ENCODE peak calls at places on chromosomes 4 and X, in five cellular contexts. O is WTC11, R is left lung, A is astrocyte, Z is heart right ventricle. D is an unnamed sample.

GRCh38 chr4:925171-925570 is 6.9 kb downstream of the GAK start:
- DNase-seq in O (no peak), R (peak; percentile 69), A (no peak), Z (no peak), D (peak; percentile 16)

GRCh38 chr4:159051245-159052071 is 51.4 kb upstream of the RAPGEF2 start:
- DNase-seq in O (no peak), R (no peak), A (no peak), Z (no peak), D (no peak)

GRCh38 chr4:36358173-36358572 is 76.8 kb downstream of the DTHD1 start:
- DNase-seq in O (no peak), R (no peak), A (no peak), Z (no peak), D (no peak)

GRCh38 chr4:7434141-7434765 is 477 bp downstream of the PSAPL1 start:
- DNase-seq in O (no peak), R (peak; percentile 67), A (no peak), Z (no peak), D (no peak)

GRCh38 chr4:56655209-56655626 is 25.9 kb downstream of the HOPX start:
- DNase-seq in O (peak; percentile 48), R (no peak), A (peak; percentile 18), Z (peak; percentile 14), D (no peak)

GRCh38 chr4:176635372-176636261 is 157.1 kb downstream of the VEGFC start:
- DNase-seq in O (no peak), R (no peak), A (peak; percentile 80), Z (no peak), D (no peak)

GRCh38 chr4:6047130-6047673 is 29.0 kb upstream of the C4orf50 start:
- DNase-seq in O (peak; percentile 39), R (no peak), A (no peak), Z (no peak), D (no peak)

GRCh38 chr4:84324850-84325249 is 174.2 kb downstream of the NKX6-1 start:
- DNase-seq in O (peak; percentile 9), R (peak; percentile 25), A (peak; percentile 54), Z (no peak), D (no peak)

GRCh38 chr4:64230709-64231310 is 178.4 kb downstream of the TECRL start:
- DNase-seq in O (no peak), R (no peak), A (peak; percentile 10), Z (no peak), D (no peak)

GRCh38 chrX:107713205-107714195 is 62.1 kb downstream of the TSC22D3 start:
- DNase-seq in O (no peak), R (no peak), A (no peak), Z (no peak), D (no peak)

DNA sequence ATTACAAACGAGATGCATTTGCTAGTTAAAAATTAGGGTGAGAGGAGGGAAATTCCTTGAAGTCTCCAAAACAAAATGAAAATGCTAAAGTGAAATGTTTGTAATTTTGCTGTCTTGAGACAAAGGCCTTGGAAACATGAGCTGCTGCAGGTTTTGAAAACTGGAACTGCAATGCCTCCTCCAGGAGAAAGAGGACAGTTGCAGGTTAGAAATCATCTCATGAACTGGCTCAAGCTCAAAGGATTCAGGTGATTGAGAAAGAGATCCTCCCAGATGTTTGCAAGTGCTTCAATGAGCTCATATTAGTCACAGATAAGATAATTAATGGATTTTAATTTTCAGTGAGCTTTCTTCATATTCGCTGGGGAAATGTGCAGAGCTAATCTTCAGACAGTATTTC is 32.4 kb downstream of the SMPX start:
- DNase-seq in O (no peak), R (no peak), A (no peak), Z (no peak), D (no peak)
- TF ChIP-seq CTCF in O (no peak), R (no peak), A (peak; percentile 67), Z (peak; percentile 15), D (peak; percentile 48)

GRCh38 chr4:161256716-161257115 is 907.1 kb downstream of the FSTL5 start:
- DNase-seq in O (no peak), R (no peak), A (no peak), Z (no peak), D (no peak)
- TF ChIP-seq CTCF in O (no peak), R (no peak), A (peak; percentile 14), Z (no peak), D (no peak)

DNA sequence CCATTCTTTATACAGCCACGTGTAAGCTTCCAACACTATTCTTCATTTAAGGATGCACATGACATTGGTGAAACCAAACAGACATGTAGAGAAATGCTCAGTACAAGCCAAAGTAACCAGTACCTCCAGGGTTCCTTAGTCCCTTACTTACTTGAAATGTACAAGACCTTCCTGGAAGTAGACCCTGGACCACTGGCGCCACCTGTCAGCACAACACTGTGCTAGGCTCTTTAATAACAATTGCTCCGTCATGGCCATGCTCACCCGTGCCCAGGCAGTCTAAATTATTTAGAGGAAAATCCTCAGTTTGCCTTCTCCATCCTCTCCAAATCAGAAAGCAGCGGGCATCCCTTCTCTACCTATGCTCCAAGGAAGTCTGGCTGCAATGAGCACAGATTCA is 52.7 kb downstream of the ADGRA3 start:
- DNase-seq in O (peak; percentile 33), R (no peak), A (no peak), Z (no peak), D (no peak)
- TF ChIP-seq CTCF in O (peak; percentile 26), R (no peak), A (no peak), Z (no peak), D (no peak)

GRCh38 chr4:124918559-124919122 is 206.1 kb upstream of the ANKRD50 start:
- DNase-seq in O (no peak), R (no peak), A (no peak), Z (no peak), D (no peak)

GRCh38 chr4:124915073-124915472 is 202.5 kb upstream of the ANKRD50 start:
- DNase-seq in O (no peak), R (no peak), A (no peak), Z (no peak), D (no peak)

GRCh38 chr4:124907881-124908280 is 195.3 kb upstream of the ANKRD50 start:
- DNase-seq in O (no peak), R (no peak), A (peak; percentile 96), Z (no peak), D (no peak)

GRCh38 chr4:124910327-124910726 is 197.8 kb upstream of the ANKRD50 start:
- DNase-seq in O (no peak), R (no peak), A (no peak), Z (no peak), D (no peak)

DNA sequence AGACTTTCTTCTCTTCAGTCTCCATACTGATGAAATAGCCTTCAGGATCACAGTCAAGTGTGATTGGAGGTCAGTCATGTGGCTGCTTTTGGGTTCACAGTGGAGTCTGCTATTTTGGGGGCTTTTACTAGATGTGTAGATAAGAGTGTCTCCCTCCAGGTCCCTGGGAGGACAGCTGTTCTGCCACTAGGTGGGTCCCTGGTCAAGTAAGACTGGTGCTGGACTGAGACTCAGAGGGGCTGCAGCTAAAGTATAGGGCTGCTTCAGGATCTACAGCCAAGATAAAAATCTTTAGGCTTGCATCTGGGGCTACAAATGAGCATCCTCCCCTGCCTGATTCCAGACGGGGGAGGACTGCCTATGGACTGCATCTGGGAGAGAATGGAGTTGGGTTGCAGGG is 200.7 kb upstream of the ANKRD50 start:
- DNase-seq in O (no peak), R (no peak), A (no peak), Z (no peak), D (no peak)
- TF ChIP-seq CTCF in O (no peak), R (no peak), A (no peak), Z (no peak), D (no peak)